ENCODE peak calls at places on chromosomes 13 and 19, in six cellular contexts. P is mesendoderm, J is neuronal stem cell, G is H9, H is IMR-90, B is trophoblast cell. E is an unnamed sample.

GRCh38 chr19:49929121-49929610 is at the start of the genes ATF5 and NUP62:
- DNase-seq in H (peak), B (peak), J (peak), G (peak), P (peak), E (peak)

GRCh38 chr19:14023404-14024235 is 4.3 kb upstream of the RLN3 start:
- DNase-seq in P (peak), H (peak), J (no peak), G (peak), B (no peak), E (peak)

GRCh38 chr13:113828282-113828825 is 35.5 kb downstream of the GAS6 start:
- DNase-seq in H (no peak), B (no peak), J (no peak), G (no peak), P (no peak), E (no peak)

GRCh38 chr13:41917641-41918040 is 43.3 kb downstream of the VWA8 start:
- DNase-seq in P (no peak), B (no peak), G (no peak), H (peak), J (no peak), E (no peak)

GRCh38 chr13:96651598-96651997 is 342.7 kb downstream of the OXGR1 start:
- DNase-seq in J (no peak), B (no peak), P (no peak), H (no peak), G (no peak), E (no peak)

GRCh38 chr19:46722004-46722380 is 5.1 kb upstream of the PRKD2 start:
- DNase-seq in P (no peak), G (no peak), H (no peak), B (no peak), J (no peak), E (no peak)

GRCh38 chr13:42076309-42076713 is 27.9 kb downstream of the DGKH start:
- DNase-seq in H (peak), J (no peak), B (no peak), P (no peak), G (no peak), E (no peak)

GRCh38 chr13:95956589-95957148 is 96.5 kb downstream of the UGGT2 start:
- DNase-seq in B (no peak), G (no peak), P (no peak), H (no peak), J (no peak), E (no peak)

GRCh38 chr19:29263305-29264080 is 50.5 kb upstream of the UQCRFS1 start:
- DNase-seq in G (peak), J (peak), H (peak), P (peak), B (peak), E (no peak)

GRCh38 chr19:16249826-16250434 is 52.2 kb downstream of the AP1M1 start:
- DNase-seq in P (no peak), H (peak), J (no peak), G (no peak), B (no peak), E (no peak)

GRCh38 chr13:76644906-76645305 is 241.3 kb downstream of the KCTD12 start:
- DNase-seq in J (no peak), P (no peak), H (no peak), B (no peak), G (no peak), E (no peak)

GRCh38 chr13:30400376-30400775 is 21.9 kb upstream of the UBE2L5 start:
- DNase-seq in J (no peak), B (no peak), G (no peak), H (no peak), P (no peak), E (no peak)

GRCh38 chr13:30398601-30399072 is 23.7 kb upstream of the UBE2L5 start:
- DNase-seq in J (no peak), H (peak), P (no peak), B (no peak), G (no peak), E (no peak)

GRCh38 chr13:30395192-30396158 is 26.8 kb upstream of the UBE2L5 start:
- DNase-seq in H (peak), G (peak), P (peak), B (peak), J (peak), E (no peak)

GRCh38 chr13:30396434-30397075 is 25.7 kb upstream of the UBE2L5 start:
- DNase-seq in P (peak), H (peak), B (no peak), G (no peak), J (no peak), E (no peak)

GRCh38 chr13:30394798-30395191 is 27.5 kb upstream of the UBE2L5 start:
- DNase-seq in B (no peak), P (no peak), G (no peak), J (no peak), H (peak), E (no peak)
- H2BK5ac ChIP-seq in B (no peak), P (no peak), G (no peak), J (no peak), H (peak), E (peak)

DNA sequence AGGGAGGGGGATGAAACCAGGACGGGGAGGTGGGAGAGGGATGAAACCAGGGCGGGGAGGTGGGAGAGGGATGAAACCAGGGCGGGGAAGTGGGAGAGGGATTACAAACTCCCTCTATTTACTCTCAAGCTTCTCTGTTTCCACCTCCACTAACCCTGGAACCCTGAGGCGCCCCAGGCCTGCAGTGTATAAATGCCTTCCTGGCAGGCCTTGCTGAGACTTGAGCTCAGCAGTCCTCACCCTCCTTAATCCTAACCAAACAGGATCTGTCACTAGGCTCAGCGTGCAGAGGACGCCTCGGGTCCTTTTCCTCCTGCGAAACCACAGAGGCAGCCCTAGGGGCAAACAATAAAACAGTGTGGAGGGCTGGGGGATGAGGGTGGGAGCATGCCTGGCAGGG is 32.1 kb upstream of the OR1M1 start:
- DNase-seq in P (peak), G (peak), H (no peak), J (peak), B (peak), E (no peak)
- H2BK5ac ChIP-seq in P (no peak), G (no peak), H (no peak), J (no peak), B (no peak), E (peak)

DNA sequence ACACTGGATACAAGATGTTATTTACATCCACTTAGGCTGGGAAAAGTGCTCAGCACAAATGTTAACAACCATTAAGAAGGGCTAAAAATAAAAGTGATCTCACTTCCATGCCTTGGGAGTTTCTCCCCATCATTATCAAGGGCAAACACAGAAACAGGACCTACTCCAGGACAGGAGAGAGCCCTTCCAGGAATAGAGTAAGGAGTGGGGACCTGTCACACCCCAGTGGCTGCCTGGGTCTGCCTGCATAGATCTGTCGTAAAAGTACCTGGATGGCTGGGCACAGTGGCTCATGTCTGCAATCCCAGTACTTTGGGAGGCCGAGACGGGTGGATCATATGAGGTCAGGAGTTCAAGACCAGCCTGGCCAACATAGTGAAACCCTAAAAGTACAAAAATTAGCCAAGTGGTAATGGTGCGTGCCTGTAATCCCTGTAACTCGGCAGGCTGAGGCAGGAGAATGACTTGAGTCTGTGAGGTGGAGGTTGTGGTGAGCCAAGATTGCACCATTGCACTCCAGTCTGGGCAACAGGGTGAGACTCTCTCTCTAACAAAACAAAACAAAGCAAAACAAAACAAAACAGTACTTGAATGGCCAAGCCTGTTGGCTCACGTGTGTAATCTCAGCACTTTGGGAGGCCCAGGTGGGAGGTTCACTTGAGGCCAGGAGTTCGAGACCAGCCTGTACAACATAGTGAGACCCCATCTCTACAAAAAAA is 5.6 kb downstream of the ATP8A2 start:
- DNase-seq in J (no peak), B (no peak), G (no peak), H (no peak), P (no peak), E (no peak)
- H2BK5ac ChIP-seq in J (no peak), B (no peak), G (no peak), H (no peak), P (no peak), E (no peak)

DNA sequence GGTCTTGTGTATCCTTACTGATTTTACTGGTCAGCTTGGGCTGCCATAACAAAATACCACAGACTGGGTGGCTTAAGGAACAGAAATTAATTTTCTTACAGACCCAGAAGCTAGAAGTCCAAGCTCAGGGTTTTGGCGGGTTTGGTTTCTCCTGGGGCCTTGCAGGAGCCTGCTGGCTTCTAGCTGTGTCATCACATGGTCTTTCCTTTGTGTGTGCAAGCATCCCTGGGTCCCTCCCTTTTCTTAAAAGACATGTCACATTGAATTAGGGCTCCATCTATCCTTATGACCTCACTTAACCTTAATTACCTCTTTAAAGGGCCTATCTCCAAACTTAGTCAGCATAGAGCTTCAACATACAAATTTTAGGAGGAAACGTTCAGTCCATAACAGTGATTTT is 23.4 kb downstream of the UBAC2 start:
- DNase-seq in G (no peak), B (no peak), J (no peak), H (no peak), P (no peak), E (no peak)
- H2BK5ac ChIP-seq in G (no peak), B (no peak), J (no peak), H (no peak), P (no peak), E (no peak)

GRCh38 chr13:40221131-40221459 is 445.3 kb downstream of the FOXO1 start:
- DNase-seq in P (no peak), G (no peak), H (no peak), B (no peak), J (no peak), E (no peak)
- H2BK5ac ChIP-seq in P (no peak), G (no peak), H (no peak), B (no peak), J (no peak), E (no peak)

DNA sequence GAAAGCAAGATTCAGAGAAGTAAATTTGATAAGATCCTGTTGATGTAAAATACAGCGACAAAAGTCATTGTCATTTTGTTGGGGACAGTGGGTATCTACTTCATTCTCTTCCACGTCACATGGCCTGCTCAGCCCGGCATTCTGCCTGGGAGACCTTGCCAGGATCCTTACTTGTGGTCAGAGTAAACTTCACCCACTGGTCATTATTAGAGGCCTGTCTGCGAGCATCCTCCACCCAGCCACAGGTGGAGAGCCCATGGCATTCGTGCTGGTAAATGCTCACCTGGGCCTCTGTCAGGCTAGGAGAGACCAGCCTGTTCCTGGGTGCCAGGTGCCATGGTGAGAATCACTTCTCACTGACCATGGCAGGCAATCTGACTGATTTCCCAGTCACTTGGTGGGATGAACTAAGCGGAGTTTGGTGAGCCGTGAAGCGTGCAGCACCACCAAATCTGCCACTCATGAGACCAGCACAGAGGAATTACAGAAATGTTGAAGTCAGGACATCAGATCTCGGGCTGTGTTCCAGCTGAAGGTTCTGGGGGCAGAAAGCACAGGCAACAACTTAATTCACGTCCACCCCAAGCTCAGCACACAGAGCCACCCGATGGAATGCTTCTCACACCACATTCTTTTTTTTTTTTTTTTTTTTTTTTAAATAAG is 107.0 kb downstream of the SIPA1L3 start:
- DNase-seq in G (no peak), J (no peak), H (no peak), B (no peak), P (no peak), E (no peak)
- H2BK5ac ChIP-seq in G (no peak), J (no peak), H (no peak), B (no peak), P (no peak), E (no peak)

DNA sequence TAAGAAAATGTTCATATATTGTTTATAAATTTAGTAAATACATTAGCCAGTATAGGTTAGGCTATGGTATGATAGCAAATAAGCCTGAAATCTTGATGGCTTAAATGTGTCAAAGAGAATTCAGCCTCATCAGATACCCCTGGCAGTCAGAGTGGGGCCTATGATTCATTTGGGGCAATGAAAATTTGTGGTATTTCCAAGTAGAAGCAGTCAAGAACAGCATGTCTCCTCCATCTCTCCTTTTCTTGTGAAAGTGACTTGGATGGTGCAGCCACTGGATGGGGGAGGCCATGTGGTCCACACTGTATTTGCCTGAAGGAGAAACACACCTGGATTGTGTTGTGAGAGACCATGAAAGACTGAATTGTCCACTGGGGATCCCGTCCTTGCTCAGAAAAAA is 82.7 kb downstream of the DLEU7 start:
- DNase-seq in H (no peak), J (no peak), P (no peak), G (no peak), B (no peak), E (no peak)
- H2BK5ac ChIP-seq in H (no peak), J (no peak), P (no peak), G (no peak), B (no peak), E (no peak)

GRCh38 chr19:58349590-58349989 is 3.7 kb downstream of the A1BG start:
- DNase-seq in J (no peak), P (no peak), G (no peak), B (no peak), H (no peak), E (no peak)

GRCh38 chr19:58350871-58351557 is 2.3 kb downstream of the A1BG start:
- DNase-seq in G (no peak), J (no peak), B (no peak), H (no peak), P (no peak), E (no peak)

GRCh38 chr19:58350001-58350801 is 3.1 kb downstream of the A1BG start:
- DNase-seq in H (no peak), J (no peak), P (no peak), G (no peak), B (no peak), E (no peak)

GRCh38 chr19:58345558-58345957 is 7.7 kb downstream of the A1BG start:
- DNase-seq in G (no peak), H (no peak), P (no peak), J (no peak), B (no peak), E (no peak)

DNA sequence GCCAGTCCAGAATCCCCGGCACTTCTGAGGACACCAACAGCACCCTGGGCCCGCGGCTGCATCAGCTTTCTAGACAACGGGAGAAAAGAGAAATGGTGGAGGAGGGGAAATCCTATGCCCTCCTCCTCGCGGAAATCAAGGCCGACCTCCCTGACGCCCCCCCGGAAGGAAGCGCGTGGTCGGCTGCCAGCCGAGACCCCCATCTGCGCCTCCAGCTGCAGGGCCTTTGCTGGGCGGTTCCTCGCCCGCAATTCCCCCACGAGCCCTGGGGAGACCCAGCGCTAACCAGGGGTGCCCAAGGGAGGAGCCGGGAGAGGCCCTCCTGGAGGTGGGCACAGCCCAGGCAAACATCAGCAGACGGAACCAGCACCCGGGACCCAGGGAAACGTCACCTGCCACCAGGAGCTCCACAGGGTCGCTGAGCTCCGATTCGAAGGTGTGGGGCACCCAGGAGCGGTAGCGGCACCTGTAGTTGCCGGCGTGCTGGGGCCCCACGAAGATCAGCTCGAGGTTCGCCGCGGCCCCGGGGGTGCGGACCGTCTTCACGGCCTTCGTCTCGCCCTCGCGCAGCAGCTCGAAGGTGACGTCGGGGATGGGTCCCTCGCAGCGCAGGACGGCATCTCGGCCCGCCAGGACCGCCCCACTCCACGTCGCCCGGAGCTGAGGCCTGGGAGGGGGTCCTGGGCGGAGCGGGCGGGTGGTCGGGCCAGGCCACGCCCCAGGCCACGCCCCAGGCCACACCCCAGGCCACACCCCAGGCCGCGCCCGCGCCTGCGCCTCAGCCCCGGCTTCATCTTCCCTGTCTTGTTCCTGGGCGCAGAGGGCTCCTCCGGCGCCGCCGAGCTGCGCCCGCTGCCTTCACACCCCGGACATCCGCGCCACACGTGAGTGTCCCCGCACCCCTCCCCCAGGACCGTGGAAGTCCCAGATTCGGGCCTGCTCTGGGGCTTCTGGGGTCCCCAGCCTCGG is 6.0 kb downstream of the A1BG start:
- DNase-seq in J (peak), H (peak), B (no peak), G (peak), P (peak), E (no peak)
- H2BK5ac ChIP-seq in J (peak), H (peak), B (no peak), G (no peak), P (no peak), E (no peak)

GRCh38 chr19:36460046-36460445 is 29.3 kb downstream of the ZNF566 start:
- DNase-seq in J (no peak), P (no peak), G (no peak), B (no peak), H (peak), E (no peak)
- H2BK5ac ChIP-seq in J (no peak), P (no peak), G (no peak), B (no peak), H (no peak), E (no peak)

DNA sequence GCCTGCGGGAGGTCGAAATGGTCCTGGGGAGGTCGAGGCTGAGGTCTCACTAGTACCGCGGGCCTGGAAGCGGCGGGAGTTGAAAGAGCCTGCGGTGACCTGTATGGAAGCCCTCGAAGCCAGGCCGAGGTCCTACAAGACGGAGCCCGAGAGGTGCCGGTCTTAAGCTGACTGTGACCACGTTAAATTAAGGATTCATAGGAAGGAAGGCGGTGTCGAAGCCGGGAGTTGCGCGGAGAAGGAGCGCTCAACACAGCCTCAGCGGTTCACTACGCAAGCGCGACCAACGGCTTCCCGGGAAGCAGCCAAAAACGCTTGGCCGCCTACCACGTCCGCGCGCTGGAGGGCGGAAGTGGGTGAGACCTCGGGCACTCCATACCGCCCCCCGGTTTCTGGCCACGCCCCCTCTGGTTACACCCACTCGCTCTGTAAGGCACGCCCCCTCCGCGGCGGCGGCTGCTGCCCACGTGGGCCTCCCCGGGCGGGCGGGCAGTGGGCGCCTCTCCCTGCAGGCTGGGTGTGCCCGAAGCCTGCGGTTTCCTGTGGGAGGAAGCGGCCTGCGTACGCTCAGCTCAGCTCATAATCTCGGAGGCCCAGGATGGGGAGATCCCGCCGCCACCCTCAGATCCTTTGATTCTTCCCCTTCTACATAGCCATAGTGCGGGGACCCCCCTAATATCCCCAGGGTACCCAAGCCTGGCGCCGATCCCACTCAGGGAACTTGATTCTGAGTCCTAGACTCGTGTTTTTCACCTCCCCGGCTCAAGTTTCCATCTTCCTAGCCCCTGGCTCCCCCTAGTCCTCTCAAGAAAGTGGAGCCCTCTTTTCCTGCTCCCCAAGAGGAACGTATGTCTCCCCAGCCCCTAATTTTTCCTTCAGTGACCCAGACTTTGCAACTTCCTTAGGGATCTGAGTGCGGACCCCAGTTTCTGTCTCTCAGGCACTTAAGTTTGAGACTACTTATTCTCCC is 3.4 kb upstream of the EMP3 start:
- DNase-seq in H (peak), B (peak), G (peak), J (peak), P (peak), E (peak)
- H2BK5ac ChIP-seq in H (peak), B (peak), G (no peak), J (peak), P (peak), E (peak)

E was measured in H1.